ENCODE peak calls at places on chromosomes 4 and X, in four cellular contexts. One of them, this sample, is unnamed.

GRCh38 chr4:5990446-5991160 is 27.6 kb downstream of the C4orf50 start:
- DNase-seq in right cardiac atrium: no peak
- DNase-seq in OCI-LY7: no peak
- DNase-seq in activated CD8-positive, alpha-beta memory T cell treated with anti-CD3 and anti-CD28 coated beads, Interleukin-2, amount 50 U/mL, for 4 hours: no peak
- DNase-seq in this sample: peak

GRCh38 chr4:149409186-149410056 is 406.2 kb downstream of the IQCM start:
- DNase-seq in activated CD8-positive, alpha-beta memory T cell treated with anti-CD3 and anti-CD28 coated beads, Interleukin-2, amount 50 U/mL, for 4 hours: no peak
- DNase-seq in OCI-LY7: no peak
- DNase-seq in right cardiac atrium: peak
- DNase-seq in this sample: peak

GRCh38 chrX:154731203-154731602 is 19.7 kb downstream of the GAB3 start:
- DNase-seq in activated CD8-positive, alpha-beta memory T cell treated with anti-CD3 and anti-CD28 coated beads, Interleukin-2, amount 50 U/mL, for 4 hours: no peak
- DNase-seq in right cardiac atrium: no peak
- DNase-seq in OCI-LY7: no peak
- DNase-seq in this sample: no peak

GRCh38 chr4:65170768-65171514 is 499.3 kb downstream of the EPHA5 start:
- DNase-seq in activated CD8-positive, alpha-beta memory T cell treated with anti-CD3 and anti-CD28 coated beads, Interleukin-2, amount 50 U/mL, for 4 hours: no peak
- DNase-seq in OCI-LY7: no peak
- DNase-seq in right cardiac atrium: no peak
- DNase-seq in this sample: no peak

GRCh38 chrX:29490606-29491005 is 724.8 kb upstream of the MAGEB2 start:
- DNase-seq in activated CD8-positive, alpha-beta memory T cell treated with anti-CD3 and anti-CD28 coated beads, Interleukin-2, amount 50 U/mL, for 4 hours: no peak
- DNase-seq in OCI-LY7: no peak
- DNase-seq in right cardiac atrium: no peak
- DNase-seq in this sample: no peak

GRCh38 chr4:40992472-40993298 is 221.7 kb downstream of the APBB2 start:
- DNase-seq in activated CD8-positive, alpha-beta memory T cell treated with anti-CD3 and anti-CD28 coated beads, Interleukin-2, amount 50 U/mL, for 4 hours: no peak
- DNase-seq in right cardiac atrium: no peak
- DNase-seq in OCI-LY7: peak
- DNase-seq in this sample: no peak

GRCh38 chr4:78560296-78560963 is 8.9 kb downstream of the ANXA3 start:
- DNase-seq in right cardiac atrium: no peak
- DNase-seq in OCI-LY7: no peak
- DNase-seq in activated CD8-positive, alpha-beta memory T cell treated with anti-CD3 and anti-CD28 coated beads, Interleukin-2, amount 50 U/mL, for 4 hours: no peak
- DNase-seq in this sample: peak

GRCh38 chr4:10077492-10078335 is 38.9 kb downstream of the WDR1 start:
- DNase-seq in activated CD8-positive, alpha-beta memory T cell treated with anti-CD3 and anti-CD28 coated beads, Interleukin-2, amount 50 U/mL, for 4 hours: no peak
- DNase-seq in OCI-LY7: no peak
- DNase-seq in right cardiac atrium: peak
- DNase-seq in this sample: peak

GRCh38 chr4:172202480-172203076 is 389.4 kb downstream of the GALNTL6 start:
- DNase-seq in right cardiac atrium: no peak
- DNase-seq in activated CD8-positive, alpha-beta memory T cell treated with anti-CD3 and anti-CD28 coated beads, Interleukin-2, amount 50 U/mL, for 4 hours: no peak
- DNase-seq in OCI-LY7: peak
- DNase-seq in this sample: no peak